ENCODE peak calls at places on chromosomes 7 and 10, in nine cellular contexts. I is breast epithelium, W is left ventricle myocardium inferior, L is A549, J is tibial nerve, M is cardiac muscle cell, Y is astrocyte, O is lower lobe of right lung, E is substantia nigra. U is an unnamed sample.

GRCh38 chr7:145478551-145478950 is 638.0 kb upstream of the CNTNAP2 start:
- DNase-seq in I (no peak), W (no peak), L (no peak), J (no peak), M (no peak), Y (no peak), O (no peak), E (no peak), U (no peak)

GRCh38 chr10:92691591-92692084 is 1.9 kb downstream of the HHEX start:
- DNase-seq in I (no peak), W (peak), L (no peak), J (peak), M (no peak), Y (no peak), O (peak), E (no peak), U (no peak)

GRCh38 chr10:30189254-30189583 is 129.8 kb upstream of the JCAD start:
- DNase-seq in I (no peak), W (no peak), L (no peak), J (no peak), M (no peak), Y (no peak), O (no peak), E (no peak), U (no peak)

GRCh38 chr10:85646312-85646711 is 720.3 kb downstream of the GRID1 start:
- DNase-seq in I (no peak), W (no peak), L (no peak), J (no peak), M (no peak), Y (peak), O (no peak), E (no peak), U (peak)

GRCh38 chr7:156906281-156906680 is 13.3 kb upstream of the LMBR1 start:
- DNase-seq in I (no peak), W (no peak), L (no peak), J (no peak), M (no peak), Y (no peak), O (no peak), E (no peak), U (no peak)

GRCh38 chr10:109823196-109823595 is 100.1 kb downstream of the XPNPEP1 start:
- DNase-seq in I (no peak), W (no peak), L (no peak), J (no peak), M (no peak), Y (no peak), O (no peak), E (no peak), U (peak)

GRCh38 chr7:69208848-69209247 is 389.4 kb upstream of the AUTS2 start:
- DNase-seq in I (no peak), W (no peak), L (no peak), J (no peak), M (no peak), Y (no peak), O (no peak), E (no peak), U (no peak)

GRCh38 chr10:70135684-70136083 is 3.1 kb upstream of the AIFM2 start:
- DNase-seq in I (no peak), W (no peak), L (no peak), J (no peak), M (no peak), Y (no peak), O (no peak), E (no peak), U (no peak)

GRCh38 chr7:48154792-48155413 is 16.4 kb upstream of the ABCA13 start:
- DNase-seq in I (no peak), W (no peak), L (peak), J (no peak), M (peak), Y (no peak), O (no peak), E (no peak), U (no peak)

GRCh38 chr7:155458317-155459132 is 596 bp downstream of the EN2 start:
- DNase-seq in I (no peak), W (no peak), L (no peak), J (no peak), M (no peak), Y (no peak), O (no peak), E (no peak), U (no peak)

GRCh38 chr7:156907656-156908055 is 14.7 kb upstream of the LMBR1 start:
- DNase-seq in I (no peak), W (no peak), L (no peak), J (no peak), M (no peak), Y (no peak), O (no peak), E (no peak), U (no peak)

GRCh38 chr7:83936056-83936703 is 258.4 kb downstream of the SEMA3A start:
- DNase-seq in I (peak), W (peak), L (peak), J (no peak), M (peak), Y (peak), O (peak), E (no peak), U (no peak)

GRCh38 chr10:29648114-29648982 is 13.6 kb upstream of the SVIL start:
- DNase-seq in I (no peak), W (no peak), L (no peak), J (no peak), M (peak), Y (peak), O (no peak), E (no peak), U (no peak)

GRCh38 chr10:126439947-126440346 is 51.7 kb upstream of the ADAM12 start:
- DNase-seq in I (no peak), W (no peak), L (no peak), J (no peak), M (peak), Y (no peak), O (no peak), E (no peak), U (no peak)

GRCh38 chr7:127760436-127761031 is 108.5 kb downstream of the SND1 start:
- DNase-seq in I (no peak), W (no peak), L (no peak), J (no peak), M (no peak), Y (no peak), O (no peak), E (no peak), U (no peak)

GRCh38 chr10:92757720-92758119 is 68.0 kb downstream of the HHEX start:
- DNase-seq in I (no peak), W (no peak), L (no peak), J (no peak), M (no peak), Y (no peak), O (no peak), E (no peak), U (no peak)

GRCh38 chr7:140587243-140587642 is 53.4 kb downstream of the DENND2A start:
- DNase-seq in I (no peak), W (no peak), L (no peak), J (no peak), M (no peak), Y (no peak), O (no peak), E (no peak), U (no peak)

GRCh38 chr10:8910314-8910713 is 855.8 kb downstream of the GATA3 start:
- DNase-seq in I (no peak), W (no peak), L (no peak), J (no peak), M (no peak), Y (no peak), O (no peak), E (no peak), U (no peak)

GRCh38 chr10:84291389-84291788 is 37.0 kb upstream of the CCSER2 start:
- DNase-seq in I (no peak), W (no peak), L (no peak), J (no peak), M (peak), Y (peak), O (no peak), E (no peak), U (no peak)

GRCh38 chr7:97971120-97971989 is 18.6 kb downstream of the OCM2 start:
- DNase-seq in I (no peak), W (no peak), L (peak), J (no peak), M (peak), Y (peak), O (no peak), E (no peak), U (no peak)

GRCh38 chr10:126536656-126537055 is 133.8 kb downstream of the C10orf90 start:
- DNase-seq in I (no peak), W (no peak), L (no peak), J (no peak), M (no peak), Y (no peak), O (no peak), E (no peak), U (no peak)

GRCh38 chr7:117319211-117319610 is 3.6 kb downstream of the WNT2 start:
- DNase-seq in I (no peak), W (no peak), L (no peak), J (no peak), M (no peak), Y (no peak), O (no peak), E (no peak), U (no peak)

GRCh38 chr10:63466168-63466935 is 575 bp upstream of the JMJD1C start:
- DNase-seq in I (peak), W (peak), L (peak), J (peak), M (peak), Y (peak), O (peak), E (peak), U (no peak)

GRCh38 chr10:955127-955819 is 23.8 kb upstream of the LARP4B start:
- DNase-seq in I (no peak), W (no peak), L (no peak), J (no peak), M (no peak), Y (no peak), O (no peak), E (no peak), U (no peak)

GRCh38 chr7:104855826-104856225 is 158.2 kb upstream of the KMT2E start:
- DNase-seq in I (no peak), W (no peak), L (no peak), J (no peak), M (no peak), Y (no peak), O (no peak), E (no peak), U (no peak)

GRCh38 chr10:62396864-62397263 is 22.7 kb downstream of the ZNF365 start:
- DNase-seq in I (no peak), W (no peak), L (no peak), J (no peak), M (no peak), Y (no peak), O (no peak), E (no peak), U (no peak)

GRCh38 chr10:12720217-12720981 is 281.1 kb downstream of the CCDC3 start:
- DNase-seq in I (peak), W (peak), L (peak), J (peak), M (peak), Y (peak), O (peak), E (no peak), U (peak)

GRCh38 chr10:59315465-59315864 is 46.9 kb downstream of the FAM13C start:
- DNase-seq in I (no peak), W (no peak), L (no peak), J (no peak), M (peak), Y (no peak), O (no peak), E (no peak), U (no peak)

GRCh38 chr10:59312247-59312646 is 50.1 kb downstream of the FAM13C start:
- DNase-seq in I (no peak), W (no peak), L (no peak), J (no peak), M (no peak), Y (no peak), O (no peak), E (no peak), U (no peak)

GRCh38 chr10:59310324-59310914 is 51.9 kb downstream of the FAM13C start:
- DNase-seq in I (no peak), W (no peak), L (no peak), J (no peak), M (no peak), Y (no peak), O (no peak), E (no peak), U (no peak)

GRCh38 chr10:59314284-59314683 is 48.1 kb downstream of the FAM13C start:
- DNase-seq in I (no peak), W (no peak), L (no peak), J (no peak), M (no peak), Y (no peak), O (no peak), E (no peak), U (no peak)

DNA sequence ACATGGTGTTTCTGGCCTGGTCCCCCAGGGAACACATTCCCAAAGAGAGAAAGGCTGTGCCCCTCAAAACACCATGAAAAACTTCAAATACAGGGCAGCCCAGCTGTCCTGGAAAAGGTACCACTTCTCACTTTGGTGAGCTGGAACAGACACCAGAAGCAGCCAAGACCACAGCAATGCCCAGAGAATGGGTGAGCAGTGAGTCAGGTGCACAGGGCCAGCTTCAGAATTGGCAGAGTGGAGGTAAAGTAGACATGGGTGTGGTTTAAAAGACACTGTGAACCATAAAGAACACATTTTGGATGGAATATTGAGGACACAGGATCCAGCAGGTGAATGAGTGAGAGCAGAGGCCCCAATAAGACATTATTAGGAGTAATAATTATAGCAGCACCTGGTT is 51.3 kb downstream of the FAM13C start:
- DNase-seq in I (no peak), W (no peak), L (no peak), J (no peak), M (no peak), Y (no peak), O (no peak), E (no peak), U (no peak)
- H3K27ac ChIP-seq in I (no peak), W (peak), L (no peak), J (no peak), M (no peak), Y (no peak), O (no peak), E (peak), U (no peak)

DNA sequence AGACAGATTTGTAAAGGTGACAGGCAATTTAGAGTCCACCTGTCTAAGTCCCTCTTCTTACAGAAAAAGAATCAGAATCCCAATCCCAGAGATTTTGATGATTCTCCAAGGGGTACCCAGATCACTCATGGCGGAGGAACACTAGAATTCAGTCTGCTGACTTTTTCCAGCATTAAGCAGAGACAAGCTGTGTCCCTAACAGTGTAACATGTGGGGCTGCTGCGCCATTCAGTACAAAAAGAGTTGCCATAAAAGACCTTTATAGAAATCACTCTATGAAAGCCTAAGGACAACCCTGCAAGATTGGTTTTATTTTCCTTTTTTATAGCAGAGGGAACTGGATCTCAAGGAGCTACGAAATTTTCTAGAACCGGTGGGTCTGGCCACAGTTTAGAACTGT is 576 bp downstream of the GIMAP7 start:
- DNase-seq in I (no peak), W (no peak), L (no peak), J (no peak), M (no peak), Y (no peak), O (no peak), E (no peak), U (no peak)
- H3K27ac ChIP-seq in I (peak), W (peak), L (no peak), J (peak), M (no peak), Y (no peak), O (peak), E (peak), U (no peak)

DNA sequence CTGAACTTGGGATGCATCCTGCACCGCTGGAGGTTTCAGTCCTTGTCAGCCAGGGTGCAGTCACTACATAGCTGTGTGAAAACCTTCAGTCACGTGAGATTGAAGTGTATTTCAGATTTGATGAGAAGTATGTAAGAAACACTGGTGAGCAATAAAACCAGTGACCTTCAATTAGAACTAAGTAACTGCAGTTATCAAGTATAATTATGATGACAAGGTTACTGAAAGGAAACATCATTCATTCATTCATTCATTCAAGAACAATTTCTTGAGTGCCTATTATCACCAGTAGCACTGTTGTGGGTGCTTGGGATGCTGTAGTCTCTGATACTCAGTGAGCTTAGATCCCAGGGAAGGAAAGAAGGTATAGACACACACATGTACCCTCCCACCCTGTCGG is 33.6 kb downstream of the RHEB start:
- DNase-seq in I (no peak), W (no peak), L (no peak), J (no peak), M (no peak), Y (no peak), O (no peak), E (no peak), U (no peak)
- H3K27ac ChIP-seq in I (no peak), W (no peak), L (no peak), J (no peak), M (no peak), Y (peak), O (no peak), E (no peak), U (peak)

GRCh38 chr10:87054373-87055295 is 34.5 kb downstream of the FAM25A start:
- DNase-seq in I (no peak), W (no peak), L (no peak), J (no peak), M (peak), Y (peak), O (no peak), E (no peak), U (no peak)
- H3K27ac ChIP-seq in I (peak), W (peak), L (no peak), J (no peak), M (peak), Y (peak), O (peak), E (peak), U (peak)

GRCh38 chr7:30459591-30460245 is 18.9 kb downstream of the NOD1 start:
- DNase-seq in I (no peak), W (no peak), L (peak), J (no peak), M (peak), Y (peak), O (no peak), E (no peak), U (no peak)

GRCh38 chr7:30458311-30458710 is 20.3 kb downstream of the NOD1 start:
- DNase-seq in I (no peak), W (no peak), L (no peak), J (no peak), M (no peak), Y (no peak), O (no peak), E (no peak), U (no peak)

GRCh38 chr7:30464231-30464660 is 14.3 kb downstream of the NOD1 start:
- DNase-seq in I (no peak), W (no peak), L (no peak), J (no peak), M (no peak), Y (peak), O (no peak), E (no peak), U (no peak)

GRCh38 chr7:30463400-30464145 is 15.0 kb downstream of the NOD1 start:
- DNase-seq in I (no peak), W (no peak), L (no peak), J (no peak), M (peak), Y (no peak), O (no peak), E (no peak), U (no peak)

DNA sequence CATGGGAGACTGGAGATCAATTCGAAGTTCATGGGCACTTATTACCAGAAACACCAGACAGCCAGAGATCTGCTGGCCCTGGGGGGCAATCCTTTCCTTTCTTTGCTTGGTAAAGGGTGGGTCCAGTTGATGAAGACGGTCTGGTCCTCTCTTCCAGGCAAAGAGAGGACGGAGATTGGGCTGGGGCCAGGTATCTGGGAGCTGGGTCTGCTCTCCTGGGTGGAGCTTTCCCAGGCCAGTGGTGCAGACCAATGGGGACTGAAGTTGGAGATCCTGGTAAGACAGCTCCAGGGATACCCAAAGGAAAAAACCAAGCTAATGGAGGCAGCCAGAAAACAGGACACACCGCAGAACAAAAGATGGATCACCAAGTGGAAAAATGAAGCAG is 18.3 kb downstream of the NOD1 start:
- DNase-seq in I (no peak), W (no peak), L (peak), J (no peak), M (peak), Y (no peak), O (no peak), E (no peak), U (no peak)
- H3K27ac ChIP-seq in I (peak), W (peak), L (peak), J (no peak), M (no peak), Y (peak), O (no peak), E (no peak), U (peak)

GRCh38 chr10:22850541-22850940 is 77.3 kb upstream of the ARMC3 start:
- DNase-seq in I (no peak), W (no peak), L (no peak), J (no peak), M (peak), Y (peak), O (no peak), E (no peak), U (no peak)

GRCh38 chr10:22849077-22849810 is 78.6 kb upstream of the ARMC3 start:
- DNase-seq in I (peak), W (peak), L (no peak), J (peak), M (peak), Y (peak), O (peak), E (peak), U (no peak)

GRCh38 chr10:22851865-22852239 is 76.0 kb upstream of the ARMC3 start:
- DNase-seq in I (no peak), W (no peak), L (no peak), J (no peak), M (no peak), Y (peak), O (no peak), E (no peak), U (no peak)

GRCh38 chr10:22848509-22848908 is 79.3 kb upstream of the ARMC3 start:
- DNase-seq in I (no peak), W (no peak), L (no peak), J (no peak), M (no peak), Y (no peak), O (no peak), E (no peak), U (no peak)

DNA sequence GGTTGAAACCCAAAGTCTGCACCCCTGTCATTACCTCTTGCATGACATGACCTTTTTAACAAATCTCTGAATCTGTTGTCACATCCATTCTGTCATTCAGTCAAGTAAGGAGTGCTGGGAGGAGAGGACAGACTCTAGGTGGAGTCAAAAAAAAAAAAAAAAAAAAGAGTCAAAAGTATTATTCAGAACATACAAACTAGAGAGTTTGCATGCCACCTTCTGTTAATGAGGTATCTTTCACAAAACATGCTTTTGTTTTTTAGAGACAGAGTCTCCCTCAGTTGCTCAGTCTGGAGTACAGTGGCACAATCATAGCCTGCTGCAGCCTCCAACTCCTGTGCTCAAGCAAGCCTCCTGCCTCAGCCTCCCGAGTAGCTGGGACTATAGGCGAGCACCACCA is 81.6 kb upstream of the ARMC3 start:
- DNase-seq in I (no peak), W (no peak), L (no peak), J (no peak), M (no peak), Y (no peak), O (no peak), E (no peak), U (no peak)
- H3K27ac ChIP-seq in I (no peak), W (no peak), L (no peak), J (no peak), M (no peak), Y (no peak), O (no peak), E (peak), U (no peak)